ENCODE peak calls at places on chromosome 19, in eight cellular contexts. C is NCI-H1417 treated with DMSO at 0.1 percent for 48 hours, Z is midbrain, M is left ventricle myocardium inferior, U is mucosa of descending colon, B is cerebellum, O is iPS-NIHi11, Y is substantia nigra. S is an unnamed sample.

GRCh38 chr19:49149652-49150105 is 5.5 kb downstream of the HRC start:
- DNase-seq in O (peak; percentile 48), C (no peak), M (peak; percentile 61), Z (peak; percentile 77), Y (peak; percentile 66), U (peak; percentile 70), B (peak; percentile 70), S (peak; percentile 68)

GRCh38 chr19:15640904-15641597 is 354 bp downstream of the CYP4F3 start:
- DNase-seq in O (no peak), U (peak; percentile 56), Y (peak; percentile 3), M (no peak), Z (no peak), B (no peak), C (no peak), S (no peak)

GRCh38 chr19:29587518-29587986 is 18.5 kb upstream of the POP4 start:
- DNase-seq in M (no peak), C (no peak), Y (no peak), Z (no peak), U (peak; percentile 27), B (no peak), O (no peak), S (no peak)

GRCh38 chr19:3343619-3344502 is 22.5 kb upstream of the NFIC start:
- DNase-seq in M (peak; percentile 83), Z (peak; percentile 71), C (no peak), U (peak; percentile 63), Y (peak; percentile 82), O (peak; percentile 87), B (peak; percentile 95), S (peak; percentile 91)

GRCh38 chr19:43751466-43752220 is 3.1 kb downstream of the SMG9 start:
- DNase-seq in Z (no peak), O (no peak), C (no peak), M (no peak), U (no peak), B (no peak), Y (no peak), S (no peak)

GRCh38 chr19:12872255-12872654 is 9.0 kb downstream of the DNASE2 start:
- DNase-seq in Z (no peak), B (no peak), Y (no peak), C (no peak), O (peak; percentile 15), U (no peak), M (no peak), S (no peak)

GRCh38 chr19:47865166-47865565 is 6.1 kb downstream of the TPRX2 start:
- DNase-seq in Z (no peak), C (no peak), O (no peak), Y (no peak), U (no peak), B (no peak), M (peak; percentile 18), S (no peak)

GRCh38 chr19:41376241-41376997 is at the start of gene TMEM91:
- DNase-seq in U (peak; percentile 48), Y (no peak), Z (no peak), B (no peak), O (peak; percentile 84), C (no peak), M (peak; percentile 33), S (peak; percentile 75)

GRCh38 chr19:23286477-23286876 is 36.3 kb upstream of the ZNF724 start:
- DNase-seq in Y (no peak), U (no peak), C (no peak), O (peak; percentile 24), Z (no peak), B (no peak), M (no peak), S (no peak)

GRCh38 chr19:28485300-28485699 is 727.7 kb downstream of the UQCRFS1 start:
- DNase-seq in B (no peak), C (no peak), Z (no peak), U (peak; percentile 83), M (no peak), O (no peak), Y (no peak), S (peak; percentile 51)

GRCh38 chr19:40502647-40503046 is 35.8 kb downstream of the SPTBN4 start:
- DNase-seq in B (no peak), O (peak; percentile 59), Y (no peak), U (peak; percentile 31), M (no peak), Z (no peak), C (no peak), S (no peak)

GRCh38 chr19:10555613-10555979 is 10.2 kb downstream of the KRI1 start:
- DNase-seq in U (no peak), M (no peak), C (no peak), Y (no peak), O (no peak), Z (no peak), B (no peak), S (no peak)

GRCh38 chr19:33429891-33430673 is 56.6 kb downstream of the CEBPG start:
- DNase-seq in O (no peak), Z (no peak), B (peak; percentile 29), C (no peak), M (peak; percentile 5), U (no peak), Y (peak; percentile 37), S (peak; percentile 24)

GRCh38 chr19:50207730-50208129 is 4.3 kb downstream of the MYH14 start:
- DNase-seq in O (no peak), M (no peak), Y (no peak), Z (no peak), C (no peak), U (no peak), B (no peak), S (no peak)

GRCh38 chr19:29454109-29454508 is 71.7 kb upstream of the VSTM2B start:
- DNase-seq in Z (no peak), M (no peak), U (no peak), C (no peak), B (no peak), Y (no peak), O (no peak), S (no peak)

GRCh38 chr19:11587302-11587972 is 9.8 kb upstream of the ZNF627 start:
- DNase-seq in B (peak; percentile 86), U (peak; percentile 88), Y (peak; percentile 68), Z (peak; percentile 80), M (peak; percentile 74), C (peak; percentile 52), O (peak; percentile 85), S (peak; percentile 79)

GRCh38 chr19:40804783-40805242 is 5.8 kb downstream of the EGLN2 start:
- DNase-seq in Y (no peak), U (no peak), O (no peak), M (no peak), Z (no peak), B (no peak), C (no peak), S (no peak)

GRCh38 chr19:50007170-50007569 is 18.0 kb downstream of the VRK3 start:
- DNase-seq in Z (no peak), O (no peak), M (no peak), U (no peak), B (no peak), C (no peak), Y (no peak), S (no peak)

GRCh38 chr19:7469654-7470285 is 19.1 kb downstream of the PEX11G start:
- DNase-seq in Z (no peak), U (no peak), O (no peak), B (no peak), C (no peak), M (no peak), Y (no peak), S (no peak)

GRCh38 chr19:37778613-37779138 is 710 bp downstream of the ZNF573 start:
- DNase-seq in U (no peak), C (no peak), B (peak; percentile 4), O (peak; percentile 11), M (no peak), Y (no peak), Z (no peak), S (no peak)

GRCh38 chr19:4557971-4558941 is 1.2 kb downstream of the SEMA6B start:
- DNase-seq in O (peak; percentile 84), Y (no peak), C (no peak), U (peak; percentile 49), B (peak; percentile 58), M (no peak), Z (no peak), S (no peak)

S was measured in lower lobe of right lung.